ENCODE peak calls at places on chromosomes 6 and 20, in four cellular contexts. L is sigmoid colon, I is H1, C is GM12878. F is an unnamed sample.

GRCh38 chr6:75334266-75335040 is 49.9 kb upstream of the TMEM30A start:
- DNase-seq in L (no peak), I (peak), C (no peak), F (no peak)

GRCh38 chr20:51828762-51829161 is 26.4 kb upstream of the SALL4 start:
- DNase-seq in L (no peak), I (no peak), C (no peak), F (no peak)

GRCh38 chr6:85004283-85005010 is 240.0 kb upstream of the TBX18 start:
- DNase-seq in L (no peak), I (no peak), C (no peak), F (no peak)

GRCh38 chr6:35427851-35428321 is 24.3 kb upstream of the FANCE start:
- DNase-seq in L (no peak), I (no peak), C (no peak), F (no peak)

GRCh38 chr6:69116658-69117057 is 481.6 kb downstream of the ADGRB3 start:
- DNase-seq in L (no peak), I (no peak), C (no peak), F (no peak)

GRCh38 chr6:5682530-5682929 is 324.2 kb downstream of the NRN1 start:
- DNase-seq in L (no peak), I (no peak), C (no peak), F (no peak)

GRCh38 chr6:17305219-17306001 is 24.2 kb downstream of the RBM24 start:
- DNase-seq in L (no peak), I (no peak), C (no peak), F (no peak)

GRCh38 chr6:169702640-169703246 is 817 bp downstream of the C6orf120 start:
- DNase-seq in L (no peak), I (no peak), C (no peak), F (peak)

GRCh38 chr20:48921883-48922867 is 664 bp downstream of the ARFGEF2 start:
- DNase-seq in L (no peak), I (no peak), C (no peak), F (no peak)

GRCh38 chr20:33862709-33863403 is 51.7 kb downstream of the CHMP4B start:
- DNase-seq in L (peak), I (peak), C (no peak), F (peak)

GRCh38 chr6:101454106-101454676 is 60.7 kb downstream of the GRIK2 start:
- DNase-seq in L (no peak), I (no peak), C (no peak), F (no peak)

GRCh38 chr6:169161572-169162167 is 92.0 kb downstream of the THBS2 start:
- DNase-seq in L (no peak), I (no peak), C (no peak), F (no peak)

GRCh38 chr6:131910956-131911355 is 40.2 kb downstream of the CCN2 start:
- DNase-seq in L (no peak), I (no peak), C (no peak), F (no peak)
- TF ChIP-seq POLR2AphosphoS5 in L (no peak), I (no peak), C (no peak), F (no peak)

DNA sequence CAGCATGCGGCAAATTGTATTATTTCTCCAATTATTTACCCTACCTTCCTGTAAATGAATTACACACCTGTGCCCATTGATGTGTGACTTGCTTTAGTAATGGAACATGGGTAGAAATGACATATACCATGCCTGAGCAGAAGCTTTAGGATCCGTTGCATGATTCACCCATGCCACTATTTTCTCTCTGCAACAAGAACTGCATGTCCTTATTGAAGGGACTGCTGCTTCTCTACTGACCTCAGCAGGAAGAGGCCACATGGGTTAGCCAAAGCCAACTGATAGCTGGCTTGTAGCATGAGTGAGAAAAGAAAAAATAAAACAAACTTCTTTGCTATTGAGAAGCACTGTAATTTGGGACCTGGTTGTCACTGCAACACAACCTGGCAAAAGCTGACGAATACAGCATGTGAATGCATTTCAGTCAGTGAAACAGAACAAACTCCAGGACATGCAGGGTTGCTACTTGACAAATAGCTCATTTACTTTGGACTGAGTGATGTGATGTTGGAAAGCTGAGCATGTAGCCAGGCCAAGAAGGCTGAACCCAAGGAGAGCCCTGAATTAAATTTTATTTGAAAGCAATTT is 99.2 kb downstream of the BCAS1 start:
- DNase-seq in L (no peak), I (no peak), C (no peak), F (no peak)
- TF ChIP-seq POLR2A in L (no peak), I (no peak), C (no peak), F (no peak)

GRCh38 chr20:37521091-37521771 is at the start of gene NNAT:
- DNase-seq in L (no peak), I (no peak), C (no peak), F (no peak)
- TF ChIP-seq POLR2AphosphoS5 in L (peak), I (peak), C (no peak), F (no peak)

DNA sequence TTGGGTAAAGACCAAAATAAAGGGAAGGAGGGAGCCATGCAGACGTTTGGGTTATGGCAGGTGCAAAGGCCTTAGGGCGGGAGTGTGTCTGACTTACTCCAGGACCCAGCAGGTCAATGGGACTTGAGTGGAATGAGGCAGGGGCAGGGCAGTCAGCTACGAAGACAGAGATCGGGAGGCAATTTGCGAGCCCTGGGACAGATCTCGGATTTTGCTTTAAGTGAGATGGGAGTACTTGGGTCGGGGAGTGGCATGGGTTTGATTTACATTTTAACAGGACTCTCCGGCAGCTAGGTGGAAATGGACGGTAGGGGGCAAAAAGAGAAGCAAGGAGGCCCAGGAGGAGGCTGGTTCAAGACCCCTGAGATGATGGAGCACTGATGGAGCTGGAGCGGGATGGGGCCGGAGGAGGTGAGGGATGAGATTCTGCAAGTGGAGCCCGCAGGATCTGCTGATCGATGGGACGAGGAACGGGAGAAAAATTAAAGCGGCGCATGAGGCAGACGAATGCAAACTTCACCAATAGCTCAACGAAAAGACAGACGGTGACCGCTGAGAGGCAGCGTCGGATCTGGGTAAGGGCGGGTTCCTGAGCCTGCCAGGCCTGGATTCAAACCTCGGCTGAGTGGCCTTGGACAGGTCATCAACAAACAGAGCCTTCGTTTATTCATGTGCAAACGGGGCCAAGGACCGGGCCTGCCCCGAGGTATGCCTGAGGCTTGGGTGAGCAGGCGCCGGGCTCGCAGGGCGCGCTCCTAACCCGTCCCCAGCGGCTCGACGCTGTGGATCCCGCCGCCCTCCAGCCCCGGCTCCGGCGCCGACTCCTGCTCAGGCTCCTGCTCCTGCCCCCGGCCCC is 774 bp upstream of the RBCK1 start:
- DNase-seq in L (peak), I (peak), C (no peak), F (peak)
- TF ChIP-seq POLR2A in L (no peak), I (peak), C (peak), F (peak)

GRCh38 chr6:157148391-157149323 is 174.7 kb downstream of the TMEM242 start:
- DNase-seq in L (peak), I (no peak), C (no peak), F (no peak)
- TF ChIP-seq POLR2AphosphoS5 in L (peak), I (no peak), C (no peak), F (no peak)

GRCh38 chr20:2651772-2652723 is at the start of gene NOP56:
- DNase-seq in L (peak), I (peak), C (peak), F (peak)
- TF ChIP-seq POLR2A in L (peak), I (peak), C (peak), F (peak)

GRCh38 chr20:15546624-15547023 is 1026.6 kb downstream of the KIF16B start:
- DNase-seq in L (no peak), I (no peak), C (no peak), F (no peak)
- TF ChIP-seq POLR2AphosphoS5 in L (no peak), I (no peak), C (no peak), F (no peak)

GRCh38 chr6:19502301-19502700 is 334.9 kb upstream of the ID4 start:
- DNase-seq in L (no peak), I (no peak), C (no peak), F (no peak)

GRCh38 chr6:19501737-19502245 is 335.4 kb upstream of the ID4 start:
- DNase-seq in L (no peak), I (no peak), C (no peak), F (no peak)
- TF ChIP-seq POLR2A in L (no peak), I (no peak), C (no peak), F (no peak)

GRCh38 chr6:97626586-97627441 is 343.8 kb upstream of the MMS22L start:
- DNase-seq in L (no peak), I (no peak), C (no peak), F (no peak)
- TF ChIP-seq POLR2AphosphoS5 in L (no peak), I (no peak), C (no peak), F (no peak)

GRCh38 chr20:62535964-62536363 is 60.2 kb upstream of the GATA5 start:
- DNase-seq in L (no peak), I (no peak), C (no peak), F (no peak)
- TF ChIP-seq POLR2A in L (no peak), I (no peak), C (no peak), F (no peak)